ENCODE peak calls at places on chromosomes 3 and 15, in ten cellular contexts. W, I, P, H, D, Q, J, A, F and M are unnamed samples.

GRCh38 chr3:5194801-5195509 is 7.4 kb downstream of the EDEM1 start:
- DNase-seq in I (peak), A (peak), J (peak), Q (peak), H (peak), P (peak), W (no peak), D (no peak), F (no peak), M (peak)

GRCh38 chr15:42749266-42749665 is 12.3 kb upstream of the CDAN1 start:
- DNase-seq in W (no peak), Q (no peak), D (no peak), I (no peak), J (no peak), P (no peak), H (no peak), A (no peak), F (no peak), M (no peak)

GRCh38 chr15:60179786-60180391 is 175.8 kb downstream of the FOXB1 start:
- DNase-seq in D (no peak), H (peak), F (no peak), W (no peak), I (peak), A (peak), Q (peak), J (peak), P (peak), M (peak)

GRCh38 chr3:57877116-57877515 is 121.0 kb downstream of the SLMAP start:
- DNase-seq in H (no peak), P (peak), W (no peak), J (no peak), I (no peak), D (no peak), Q (no peak), F (no peak), A (no peak), M (no peak)

GRCh38 chr3:191775451-191776233 is 314.7 kb downstream of the PYDC2 start:
- DNase-seq in H (peak), D (no peak), I (no peak), A (peak), Q (no peak), J (no peak), F (no peak), P (no peak), W (no peak), M (peak)

GRCh38 chr3:85394424-85394823 is 435.6 kb downstream of the CADM2 start:
- DNase-seq in H (no peak), A (no peak), D (no peak), Q (no peak), P (no peak), W (no peak), I (no peak), F (no peak), J (no peak), M (no peak)

GRCh38 chr3:124530916-124531315 is 199.3 kb upstream of the UMPS start:
- DNase-seq in D (no peak), I (no peak), W (no peak), P (no peak), F (no peak), J (no peak), Q (no peak), A (no peak), H (no peak), M (no peak)

GRCh38 chr3:194828926-194829325 is 143.2 kb downstream of the FAM43A start:
- DNase-seq in D (no peak), F (no peak), P (no peak), I (no peak), H (no peak), J (no peak), A (no peak), Q (no peak), W (no peak), M (no peak)

GRCh38 chr15:97490429-97490828 is 470.1 kb upstream of the ARRDC4 start:
- DNase-seq in W (no peak), J (no peak), F (no peak), I (no peak), P (no peak), H (no peak), D (no peak), Q (no peak), A (no peak), M (no peak)

GRCh38 chr15:39942101-39942752 is 8.3 kb downstream of the EIF2AK4 start:
- DNase-seq in J (no peak), I (no peak), H (no peak), D (no peak), P (peak), W (no peak), A (peak), F (no peak), Q (no peak), M (peak)

GRCh38 chr15:28098766-28099554 is at the start of gene OCA2:
- DNase-seq in Q (peak), D (peak), J (peak), H (no peak), W (peak), I (peak), F (peak), P (peak), A (no peak), M (peak)

GRCh38 chr15:94857466-94857865 is 626.1 kb downstream of the MCTP2 start:
- DNase-seq in I (no peak), P (no peak), W (no peak), Q (no peak), F (no peak), J (no peak), A (no peak), D (no peak), H (no peak), M (no peak)

GRCh38 chr3:128971421-128971820 is 22.5 kb downstream of the CFAP92 start:
- DNase-seq in P (peak), D (no peak), I (no peak), F (no peak), Q (no peak), A (peak), W (no peak), H (no peak), J (no peak), M (peak)

GRCh38 chr3:10950476-10951294 is 41.9 kb upstream of the SLC6A1 start:
- DNase-seq in H (peak), P (peak), W (peak), I (no peak), F (no peak), Q (no peak), D (peak), J (peak), A (peak), M (peak)

GRCh38 chr3:127049390-127049789 is 66.5 kb downstream of the PLXNA1 start:
- DNase-seq in D (no peak), I (no peak), H (peak), J (no peak), A (peak), W (no peak), Q (no peak), F (no peak), P (no peak), M (no peak)

GRCh38 chr3:146221276-146221675 is 29.6 kb downstream of the PLSCR4 start:
- DNase-seq in D (no peak), H (no peak), A (no peak), P (peak), I (no peak), F (no peak), Q (no peak), W (no peak), J (no peak), M (peak)

GRCh38 chr3:140469491-140469890 is 208.4 kb upstream of the TRIM42 start:
- DNase-seq in A (peak), J (no peak), W (no peak), Q (no peak), H (no peak), I (no peak), P (peak), D (no peak), F (no peak), M (peak)

GRCh38 chr15:74036271-74037170 is 42.0 kb downstream of the PML start:
- DNase-seq in D (peak), H (peak), I (no peak), J (peak), W (no peak), Q (no peak), A (peak), F (peak), P (peak), M (peak)

GRCh38 chr3:77319711-77320110 is 279.8 kb downstream of the ROBO2 start:
- DNase-seq in P (peak), D (no peak), W (no peak), F (no peak), A (peak), I (no peak), H (no peak), J (no peak), Q (no peak), M (no peak)

GRCh38 chr3:10655131-10655530 is 149.7 kb upstream of the ATP2B2 start:
- DNase-seq in D (no peak), J (no peak), F (no peak), A (no peak), H (no peak), I (no peak), Q (no peak), W (no peak), P (no peak), M (no peak)